ENCODE peak calls at places on chromosomes 12 and 14, in six cellular contexts. One of them, this sample, is unnamed. For H3K4me1 and H3K27me3, the result is how much of the 10 kb centered on the place peaks cover.

GRCh38 chr12:6295187-6295811 is 15.2 kb upstream of the PLEKHG6 start:
- DNase-seq in colonic mucosa: peak
- DNase-seq in adrenal gland: peak
- DNase-seq in HepG2: peak
- DNase-seq in body of pancreas: peak
- DNase-seq in HCT116: peak
- DNase-seq in this sample: peak

GRCh38 chr14:67748312-67748711 is 46.6 kb downstream of the RDH12 start:
- DNase-seq in colonic mucosa: no peak
- DNase-seq in adrenal gland: no peak
- DNase-seq in HepG2: no peak
- DNase-seq in body of pancreas: no peak
- DNase-seq in HCT116: no peak
- DNase-seq in this sample: no peak

GRCh38 chr12:12837025-12837872 is 24.1 kb downstream of the DDX47 start:
- DNase-seq in colonic mucosa: peak
- DNase-seq in adrenal gland: peak
- DNase-seq in HepG2: peak
- DNase-seq in body of pancreas: peak
- DNase-seq in HCT116: peak
- DNase-seq in this sample: peak

GRCh38 chr12:32107376-32108267 is 975 bp downstream of the BICD1 start:
- DNase-seq in colonic mucosa: peak
- DNase-seq in adrenal gland: peak
- DNase-seq in HepG2: peak
- DNase-seq in body of pancreas: peak
- DNase-seq in HCT116: peak
- DNase-seq in this sample: no peak

GRCh38 chr12:106583578-106584103 is 837 bp downstream of the RFX4 start:
- DNase-seq in colonic mucosa: no peak
- DNase-seq in adrenal gland: no peak
- DNase-seq in HepG2: no peak
- DNase-seq in body of pancreas: no peak
- DNase-seq in HCT116: no peak
- DNase-seq in this sample: no peak

GRCh38 chr12:124654666-124655316 is 87.4 kb upstream of the NCOR2 start:
- DNase-seq in colonic mucosa: no peak
- DNase-seq in adrenal gland: peak
- DNase-seq in HepG2: no peak
- DNase-seq in body of pancreas: peak
- DNase-seq in HCT116: no peak
- DNase-seq in this sample: no peak

GRCh38 chr12:3184485-3184884 is 107.3 kb downstream of the TSPAN9 start:
- DNase-seq in colonic mucosa: no peak
- DNase-seq in adrenal gland: no peak
- DNase-seq in HepG2: no peak
- DNase-seq in body of pancreas: no peak
- DNase-seq in HCT116: no peak
- DNase-seq in this sample: no peak

GRCh38 chr12:93191956-93192355 is 185.8 kb upstream of the NUDT4 start:
- DNase-seq in colonic mucosa: no peak
- DNase-seq in adrenal gland: peak
- DNase-seq in HepG2: no peak
- DNase-seq in body of pancreas: no peak
- DNase-seq in HCT116: no peak
- DNase-seq in this sample: no peak

GRCh38 chr12:79590751-79591150 is 100.0 kb downstream of the PAWR start:
- DNase-seq in colonic mucosa: no peak
- DNase-seq in adrenal gland: no peak
- DNase-seq in HepG2: no peak
- DNase-seq in body of pancreas: no peak
- DNase-seq in HCT116: no peak
- DNase-seq in this sample: no peak

GRCh38 chr12:100758083-100758482 is 36.5 kb upstream of the ANO4 start:
- DNase-seq in colonic mucosa: no peak
- DNase-seq in adrenal gland: peak
- DNase-seq in HepG2: no peak
- DNase-seq in body of pancreas: no peak
- DNase-seq in HCT116: no peak
- DNase-seq in this sample: no peak

GRCh38 chr12:51821423-51822260 is 26.9 kb downstream of the FIGNL2 start:
- DNase-seq in colonic mucosa: no peak
- DNase-seq in adrenal gland: no peak
- DNase-seq in HepG2: no peak
- DNase-seq in body of pancreas: no peak
- DNase-seq in HCT116: no peak
- DNase-seq in this sample: no peak

GRCh38 chr12:115998789-115999478 is 278.6 kb downstream of the MED13L start:
- DNase-seq in colonic mucosa: no peak
- DNase-seq in adrenal gland: no peak
- DNase-seq in HepG2: no peak
- DNase-seq in body of pancreas: no peak
- DNase-seq in HCT116: no peak
- DNase-seq in this sample: no peak

GRCh38 chr12:89355243-89356068 is 3.2 kb upstream of the DUSP6 start:
- DNase-seq in colonic mucosa: no peak
- DNase-seq in adrenal gland: no peak
- DNase-seq in HepG2: peak
- DNase-seq in body of pancreas: no peak
- DNase-seq in HCT116: no peak
- DNase-seq in this sample: peak

GRCh38 chr14:22871962-22872832 is 657 bp downstream of the LRP10 start:
- DNase-seq in colonic mucosa: peak
- DNase-seq in adrenal gland: peak
- DNase-seq in HepG2: peak
- DNase-seq in body of pancreas: peak
- DNase-seq in HCT116: peak
- DNase-seq in this sample: peak

GRCh38 chr14:100524233-100524932 is 62.8 kb downstream of the BEGAIN start:
- DNase-seq in colonic mucosa: peak
- DNase-seq in adrenal gland: peak
- DNase-seq in HepG2: no peak
- DNase-seq in body of pancreas: no peak
- DNase-seq in HCT116: no peak
- DNase-seq in this sample: no peak

GRCh38 chr14:20632831-20633771 is 8.4 kb downstream of the OR6S1 start:
- DNase-seq in colonic mucosa: peak
- DNase-seq in adrenal gland: peak
- DNase-seq in HepG2: peak
- DNase-seq in body of pancreas: peak
- DNase-seq in HCT116: no peak
- DNase-seq in this sample: peak

GRCh38 chr12:22684526-22685118 is 59.7 kb downstream of the ETNK1 start:
- DNase-seq in colonic mucosa: no peak
- DNase-seq in adrenal gland: no peak
- DNase-seq in HepG2: peak
- DNase-seq in body of pancreas: no peak
- DNase-seq in HCT116: peak
- DNase-seq in this sample: no peak

GRCh38 chr12:118391424-118391823 is 15.1 kb downstream of the SUDS3 start:
- DNase-seq in colonic mucosa: no peak
- DNase-seq in adrenal gland: no peak
- DNase-seq in HepG2: no peak
- DNase-seq in body of pancreas: no peak
- DNase-seq in HCT116: no peak
- DNase-seq in this sample: no peak

DNA sequence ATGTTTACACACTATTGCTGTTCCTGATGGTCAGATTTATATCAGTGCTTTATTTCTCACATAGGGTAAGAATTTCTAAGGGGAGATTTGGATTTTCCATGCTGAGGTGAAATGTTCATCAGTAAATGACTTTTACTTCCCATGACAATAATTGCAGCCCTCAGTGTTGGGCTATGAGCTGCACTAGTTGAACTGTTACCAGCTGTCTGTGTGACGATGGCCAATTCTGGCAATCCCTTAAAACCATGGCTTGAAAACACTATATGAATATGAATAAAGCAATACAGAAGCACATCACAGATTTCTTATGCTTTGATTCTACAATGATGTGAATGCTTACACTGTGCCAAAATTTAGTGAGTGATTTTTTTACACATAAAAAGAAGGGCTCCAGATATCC is 52.3 kb downstream of the SLC38A4 start:
- DNase-seq in colonic mucosa: no peak
- DNase-seq in adrenal gland: no peak
- DNase-seq in HepG2: no peak
- DNase-seq in body of pancreas: no peak
- DNase-seq in HCT116: no peak
- DNase-seq in this sample: no peak
- H3K4me1 ChIP-seq in colonic mucosa: under half
- H3K4me1 ChIP-seq in adrenal gland: under half
- H3K4me1 ChIP-seq in HepG2: half or more
- H3K4me1 ChIP-seq in body of pancreas: under half
- H3K4me1 ChIP-seq in HCT116: under half
- H3K4me1 ChIP-seq in this sample: half or more

GRCh38 chr12:45350861-45351260 is 135.0 kb downstream of the ANO6 start:
- DNase-seq in colonic mucosa: no peak
- DNase-seq in adrenal gland: no peak
- DNase-seq in HepG2: no peak
- DNase-seq in body of pancreas: no peak
- DNase-seq in HCT116: no peak
- DNase-seq in this sample: no peak

GRCh38 chr12:45348986-45349385 is 133.1 kb downstream of the ANO6 start:
- DNase-seq in colonic mucosa: no peak
- DNase-seq in adrenal gland: no peak
- DNase-seq in HepG2: no peak
- DNase-seq in body of pancreas: no peak
- DNase-seq in HCT116: no peak
- DNase-seq in this sample: no peak

GRCh38 chr12:45351921-45352670 is 136.2 kb downstream of the ANO6 start:
- DNase-seq in colonic mucosa: no peak
- DNase-seq in adrenal gland: no peak
- DNase-seq in HepG2: peak
- DNase-seq in body of pancreas: no peak
- DNase-seq in HCT116: no peak
- DNase-seq in this sample: no peak

GRCh38 chr12:45348311-45348710 is 132.4 kb downstream of the ANO6 start:
- DNase-seq in colonic mucosa: no peak
- DNase-seq in adrenal gland: no peak
- DNase-seq in HepG2: no peak
- DNase-seq in body of pancreas: no peak
- DNase-seq in HCT116: no peak
- DNase-seq in this sample: no peak

GRCh38 chr12:45349911-45350310 is 134.0 kb downstream of the ANO6 start:
- DNase-seq in colonic mucosa: no peak
- DNase-seq in adrenal gland: no peak
- DNase-seq in HepG2: no peak
- DNase-seq in body of pancreas: no peak
- DNase-seq in HCT116: no peak
- DNase-seq in this sample: no peak
- TF ChIP-seq CTCF in colonic mucosa: no peak
- TF ChIP-seq CTCF in adrenal gland: no peak
- TF ChIP-seq CTCF in HepG2: no peak
- TF ChIP-seq CTCF in body of pancreas: no peak
- TF ChIP-seq CTCF in HCT116: no peak
- TF ChIP-seq CTCF in this sample: no peak

GRCh38 chr12:57220770-57221168 is 4.2 kb downstream of the NXPH4 start:
- DNase-seq in colonic mucosa: no peak
- DNase-seq in adrenal gland: no peak
- DNase-seq in HepG2: no peak
- DNase-seq in body of pancreas: no peak
- DNase-seq in HCT116: no peak
- DNase-seq in this sample: no peak

GRCh38 chr12:57221169-57221917 is 4.7 kb downstream of the NXPH4 start:
- DNase-seq in colonic mucosa: no peak
- DNase-seq in adrenal gland: no peak
- DNase-seq in HepG2: no peak
- DNase-seq in body of pancreas: no peak
- DNase-seq in HCT116: no peak
- DNase-seq in this sample: no peak

GRCh38 chr12:57218030-57218853 is 1.6 kb downstream of the NXPH4 start:
- DNase-seq in colonic mucosa: no peak
- DNase-seq in adrenal gland: no peak
- DNase-seq in HepG2: no peak
- DNase-seq in body of pancreas: no peak
- DNase-seq in HCT116: no peak
- DNase-seq in this sample: no peak

GRCh38 chr12:57219205-57219992 is 2.8 kb downstream of the NXPH4 start:
- DNase-seq in colonic mucosa: no peak
- DNase-seq in adrenal gland: no peak
- DNase-seq in HepG2: no peak
- DNase-seq in body of pancreas: no peak
- DNase-seq in HCT116: no peak
- DNase-seq in this sample: no peak

DNA sequence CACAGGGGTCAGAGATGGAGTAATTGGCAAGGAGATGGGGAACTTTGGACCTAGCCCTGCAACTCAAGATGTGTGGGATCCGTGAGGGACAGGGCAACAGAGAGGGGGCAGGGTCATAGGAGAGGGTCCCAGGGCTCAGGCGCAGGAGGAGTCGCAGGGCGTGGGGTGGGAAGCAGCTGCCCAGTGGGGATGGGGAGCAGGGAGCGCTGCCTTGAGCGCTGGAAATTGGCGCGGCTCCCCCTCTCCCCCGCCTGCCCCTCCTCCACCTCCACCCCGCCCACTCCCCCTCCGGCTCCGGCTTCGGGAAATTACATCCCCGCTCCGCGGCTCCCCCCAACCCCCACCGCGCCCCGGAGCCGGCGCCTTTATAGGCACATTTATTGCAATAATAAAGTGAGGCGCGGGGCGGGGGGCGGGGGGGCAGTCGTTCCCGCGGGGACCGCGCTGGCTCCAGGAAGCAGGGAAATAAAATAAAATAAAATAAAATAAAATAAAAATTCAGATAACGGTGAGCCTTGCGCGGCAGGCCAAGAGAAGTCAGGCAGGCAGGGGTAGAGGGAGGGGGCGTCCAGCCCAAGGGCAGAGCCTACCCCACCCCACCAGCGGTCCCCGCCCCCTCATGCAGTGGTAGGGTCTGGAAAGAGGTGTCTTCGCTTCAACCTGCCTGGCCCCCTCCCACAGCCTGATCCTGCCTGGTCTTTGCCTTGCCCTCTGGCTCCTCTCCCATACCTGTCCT is 3.6 kb downstream of the NXPH4 start:
- DNase-seq in colonic mucosa: no peak
- DNase-seq in adrenal gland: no peak
- DNase-seq in HepG2: no peak
- DNase-seq in body of pancreas: no peak
- DNase-seq in HCT116: no peak
- DNase-seq in this sample: no peak
- H3K27me3 ChIP-seq in colonic mucosa: half or more
- H3K27me3 ChIP-seq in adrenal gland: half or more
- H3K27me3 ChIP-seq in HepG2: under half
- H3K27me3 ChIP-seq in body of pancreas: under half
- H3K27me3 ChIP-seq in HCT116: under half
- H3K27me3 ChIP-seq in this sample: under half

GRCh38 chr14:56125772-56126411 is 7.7 kb downstream of the PELI2 start:
- DNase-seq in colonic mucosa: no peak
- DNase-seq in adrenal gland: no peak
- DNase-seq in HepG2: no peak
- DNase-seq in body of pancreas: peak
- DNase-seq in HCT116: no peak
- DNase-seq in this sample: no peak
- H3K4me1 ChIP-seq in colonic mucosa: under half
- H3K4me1 ChIP-seq in adrenal gland: under half
- H3K4me1 ChIP-seq in HepG2: under half
- H3K4me1 ChIP-seq in body of pancreas: half or more
- H3K4me1 ChIP-seq in HCT116: under half
- H3K4me1 ChIP-seq in this sample: under half

GRCh38 chr14:62181591-62181990 is 419.4 kb downstream of the SNAPC1 start:
- DNase-seq in colonic mucosa: no peak
- DNase-seq in adrenal gland: no peak
- DNase-seq in HepG2: no peak
- DNase-seq in body of pancreas: no peak
- DNase-seq in HCT116: no peak
- DNase-seq in this sample: no peak

GRCh38 chr14:62185078-62185477 is 422.9 kb downstream of the SNAPC1 start:
- DNase-seq in colonic mucosa: no peak
- DNase-seq in adrenal gland: no peak
- DNase-seq in HepG2: no peak
- DNase-seq in body of pancreas: no peak
- DNase-seq in HCT116: no peak
- DNase-seq in this sample: no peak

GRCh38 chr14:62179367-62180018 is 417.3 kb downstream of the SNAPC1 start:
- DNase-seq in colonic mucosa: peak
- DNase-seq in adrenal gland: peak
- DNase-seq in HepG2: peak
- DNase-seq in body of pancreas: peak
- DNase-seq in HCT116: peak
- DNase-seq in this sample: peak
- TF ChIP-seq CTCF in colonic mucosa: no peak
- TF ChIP-seq CTCF in adrenal gland: peak
- TF ChIP-seq CTCF in HepG2: peak
- TF ChIP-seq CTCF in body of pancreas: peak
- TF ChIP-seq CTCF in HCT116: peak
- TF ChIP-seq CTCF in this sample: peak

This sample was measured in Caco-2.